ENCODE peak calls at places on chromosomes 6 and 20, in four cellular contexts. One of them, this sample, is unnamed.

GRCh38 chr6:128275030-128275429 is 245.4 kb downstream of the PTPRK start:
- DNase-seq in esophagus squamous epithelium: no peak
- DNase-seq in MCF 10A: peak
- DNase-seq in WTC11: no peak
- DNase-seq in this sample: peak

GRCh38 chr20:17542481-17542880 is 11.3 kb upstream of the BFSP1 start:
- DNase-seq in esophagus squamous epithelium: no peak
- DNase-seq in MCF 10A: no peak
- DNase-seq in WTC11: no peak
- DNase-seq in this sample: no peak

GRCh38 chr20:34390769-34391447 is 27.8 kb downstream of the ITCH start:
- DNase-seq in esophagus squamous epithelium: no peak
- DNase-seq in MCF 10A: peak
- DNase-seq in WTC11: no peak
- DNase-seq in this sample: peak

GRCh38 chr6:83183082-83183828 is 9.8 kb downstream of the PGM3 start:
- DNase-seq in esophagus squamous epithelium: no peak
- DNase-seq in MCF 10A: peak
- DNase-seq in WTC11: no peak
- DNase-seq in this sample: peak

GRCh38 chr6:89368107-89368506 is 15.6 kb upstream of the UBE2J1 start:
- DNase-seq in esophagus squamous epithelium: no peak
- DNase-seq in MCF 10A: peak
- DNase-seq in WTC11: peak
- DNase-seq in this sample: peak

GRCh38 chr20:39066464-39066863 is 104.3 kb downstream of the DHX35 start:
- DNase-seq in esophagus squamous epithelium: no peak
- DNase-seq in MCF 10A: no peak
- DNase-seq in WTC11: peak
- DNase-seq in this sample: no peak

GRCh38 chr6:139713911-139714527 is 339.6 kb upstream of the CITED2 start:
- DNase-seq in esophagus squamous epithelium: no peak
- DNase-seq in MCF 10A: peak
- DNase-seq in WTC11: no peak
- DNase-seq in this sample: no peak

GRCh38 chr6:118080547-118080946 is 173.5 kb downstream of the SLC35F1 start:
- DNase-seq in esophagus squamous epithelium: no peak
- DNase-seq in MCF 10A: peak
- DNase-seq in WTC11: no peak
- DNase-seq in this sample: no peak

GRCh38 chr6:41643899-41644269 is 5.6 kb downstream of the MDFI start:
- DNase-seq in esophagus squamous epithelium: no peak
- DNase-seq in MCF 10A: no peak
- DNase-seq in WTC11: no peak
- DNase-seq in this sample: no peak

GRCh38 chr6:39945626-39946025 is 11.4 kb upstream of the MOCS1 start:
- DNase-seq in esophagus squamous epithelium: no peak
- DNase-seq in MCF 10A: no peak
- DNase-seq in WTC11: no peak
- DNase-seq in this sample: no peak

GRCh38 chr6:106870824-106871300 is 103.7 kb downstream of the CD24 start:
- DNase-seq in esophagus squamous epithelium: no peak
- DNase-seq in MCF 10A: peak
- DNase-seq in WTC11: no peak
- DNase-seq in this sample: no peak

GRCh38 chr20:38355161-38356012 is 9.1 kb downstream of the LBP start:
- DNase-seq in esophagus squamous epithelium: no peak
- DNase-seq in MCF 10A: no peak
- DNase-seq in WTC11: peak
- DNase-seq in this sample: no peak

GRCh38 chr6:34182751-34183531 is 37.1 kb upstream of the GRM4 start:
- DNase-seq in esophagus squamous epithelium: no peak
- DNase-seq in MCF 10A: no peak
- DNase-seq in WTC11: no peak
- DNase-seq in this sample: no peak

GRCh38 chr6:151023346-151023745 is 157.8 kb downstream of the MTHFD1L start:
- DNase-seq in esophagus squamous epithelium: no peak
- DNase-seq in MCF 10A: no peak
- DNase-seq in WTC11: no peak
- DNase-seq in this sample: no peak

GRCh38 chr6:75199856-75200255 is 6.0 kb downstream of the COL12A1 start:
- DNase-seq in esophagus squamous epithelium: no peak
- DNase-seq in MCF 10A: no peak
- DNase-seq in WTC11: no peak
- DNase-seq in this sample: no peak

GRCh38 chr6:36627801-36628246 is 33.7 kb downstream of the SRSF3 start:
- DNase-seq in esophagus squamous epithelium: no peak
- DNase-seq in MCF 10A: peak
- DNase-seq in WTC11: no peak
- DNase-seq in this sample: peak

GRCh38 chr6:53899512-53899911 is 104.7 kb downstream of the LRRC1 start:
- DNase-seq in esophagus squamous epithelium: no peak
- DNase-seq in MCF 10A: no peak
- DNase-seq in WTC11: no peak
- DNase-seq in this sample: no peak

GRCh38 chr6:35167505-35167904 is 26.4 kb upstream of the TCP11 start:
- DNase-seq in esophagus squamous epithelium: no peak
- DNase-seq in MCF 10A: no peak
- DNase-seq in WTC11: no peak
- DNase-seq in this sample: no peak

GRCh38 chr6:46677314-46677654 is 10.4 kb upstream of the TDRD6 start:
- DNase-seq in esophagus squamous epithelium: no peak
- DNase-seq in MCF 10A: peak
- DNase-seq in WTC11: no peak
- DNase-seq in this sample: peak

GRCh38 chr6:167722634-167723309 is 103.9 kb upstream of the AFDN start:
- DNase-seq in esophagus squamous epithelium: no peak
- DNase-seq in MCF 10A: no peak
- DNase-seq in WTC11: no peak
- DNase-seq in this sample: no peak

GRCh38 chr6:92364948-92365386 is 1054.4 kb downstream of the EPHA7 start:
- DNase-seq in esophagus squamous epithelium: no peak
- DNase-seq in MCF 10A: no peak
- DNase-seq in WTC11: no peak
- DNase-seq in this sample: peak

GRCh38 chr6:112469306-112469705 is 122.2 kb downstream of the RFPL4B start:
- DNase-seq in esophagus squamous epithelium: no peak
- DNase-seq in MCF 10A: no peak
- DNase-seq in WTC11: no peak
- DNase-seq in this sample: no peak

GRCh38 chr6:158850807-158851115 is 31.6 kb upstream of the EZR start:
- DNase-seq in esophagus squamous epithelium: no peak
- DNase-seq in MCF 10A: peak
- DNase-seq in WTC11: no peak
- DNase-seq in this sample: peak

GRCh38 chr6:43052842-43053544 is 658 bp downstream of the CUL7 start:
- DNase-seq in esophagus squamous epithelium: no peak
- DNase-seq in MCF 10A: peak
- DNase-seq in WTC11: peak
- DNase-seq in this sample: no peak

GRCh38 chr6:168314948-168315347 is 4.6 kb downstream of the DACT2 start:
- DNase-seq in esophagus squamous epithelium: no peak
- DNase-seq in MCF 10A: peak
- DNase-seq in WTC11: no peak
- DNase-seq in this sample: no peak

GRCh38 chr6:31476515-31477139 is 21.3 kb upstream of the MICB start:
- DNase-seq in esophagus squamous epithelium: no peak
- DNase-seq in MCF 10A: no peak
- DNase-seq in WTC11: no peak
- DNase-seq in this sample: no peak

GRCh38 chr6:11672261-11672660 is 106.3 kb downstream of the ADTRP start:
- DNase-seq in esophagus squamous epithelium: no peak
- DNase-seq in MCF 10A: no peak
- DNase-seq in WTC11: no peak
- DNase-seq in this sample: no peak

GRCh38 chr6:3288711-3289663 is 30.2 kb downstream of the PSMG4 start:
- DNase-seq in esophagus squamous epithelium: no peak
- DNase-seq in MCF 10A: no peak
- DNase-seq in WTC11: peak
- DNase-seq in this sample: no peak

GRCh38 chr6:97626586-97627441 is 343.8 kb upstream of the MMS22L start:
- DNase-seq in esophagus squamous epithelium: no peak
- DNase-seq in MCF 10A: no peak
- DNase-seq in WTC11: no peak
- DNase-seq in this sample: peak

GRCh38 chr6:32196682-32197616 is 4.5 kb upstream of the GPSM3 start:
- DNase-seq in esophagus squamous epithelium: no peak
- DNase-seq in MCF 10A: no peak
- DNase-seq in WTC11: no peak
- DNase-seq in this sample: peak

GRCh38 chr20:41145821-41146620 is 8.7 kb downstream of the PLCG1 start:
- DNase-seq in esophagus squamous epithelium: no peak
- DNase-seq in MCF 10A: no peak
- DNase-seq in WTC11: no peak
- DNase-seq in this sample: no peak

GRCh38 chr6:47521966-47522365 is 44.4 kb downstream of the CD2AP start:
- DNase-seq in esophagus squamous epithelium: no peak
- DNase-seq in MCF 10A: no peak
- DNase-seq in WTC11: no peak
- DNase-seq in this sample: no peak

GRCh38 chr6:124963416-124964083 is 1.3 kb downstream of the RNF217 start:
- DNase-seq in esophagus squamous epithelium: no peak
- DNase-seq in MCF 10A: peak
- DNase-seq in WTC11: no peak
- DNase-seq in this sample: no peak

GRCh38 chr20:57539889-57540288 is 14.9 kb upstream of the CTCFL start:
- DNase-seq in esophagus squamous epithelium: no peak
- DNase-seq in MCF 10A: no peak
- DNase-seq in WTC11: no peak
- DNase-seq in this sample: no peak

GRCh38 chr6:169205176-169206160 is 48.2 kb downstream of the THBS2 start:
- DNase-seq in esophagus squamous epithelium: no peak
- DNase-seq in MCF 10A: no peak
- DNase-seq in WTC11: no peak
- DNase-seq in this sample: peak

GRCh38 chr6:46098678-46099077 is 31.1 kb upstream of the ENPP4 start:
- DNase-seq in esophagus squamous epithelium: no peak
- DNase-seq in MCF 10A: peak
- DNase-seq in WTC11: no peak
- DNase-seq in this sample: no peak

GRCh38 chr6:17987576-17988421 is at the start of gene KIF13A:
- DNase-seq in esophagus squamous epithelium: peak
- DNase-seq in MCF 10A: peak
- DNase-seq in WTC11: peak
- DNase-seq in this sample: peak
- TF ChIP-seq CTCF in esophagus squamous epithelium: no peak
- TF ChIP-seq CTCF in MCF 10A: no peak
- TF ChIP-seq CTCF in WTC11: no peak
- TF ChIP-seq CTCF in this sample: no peak

DNA sequence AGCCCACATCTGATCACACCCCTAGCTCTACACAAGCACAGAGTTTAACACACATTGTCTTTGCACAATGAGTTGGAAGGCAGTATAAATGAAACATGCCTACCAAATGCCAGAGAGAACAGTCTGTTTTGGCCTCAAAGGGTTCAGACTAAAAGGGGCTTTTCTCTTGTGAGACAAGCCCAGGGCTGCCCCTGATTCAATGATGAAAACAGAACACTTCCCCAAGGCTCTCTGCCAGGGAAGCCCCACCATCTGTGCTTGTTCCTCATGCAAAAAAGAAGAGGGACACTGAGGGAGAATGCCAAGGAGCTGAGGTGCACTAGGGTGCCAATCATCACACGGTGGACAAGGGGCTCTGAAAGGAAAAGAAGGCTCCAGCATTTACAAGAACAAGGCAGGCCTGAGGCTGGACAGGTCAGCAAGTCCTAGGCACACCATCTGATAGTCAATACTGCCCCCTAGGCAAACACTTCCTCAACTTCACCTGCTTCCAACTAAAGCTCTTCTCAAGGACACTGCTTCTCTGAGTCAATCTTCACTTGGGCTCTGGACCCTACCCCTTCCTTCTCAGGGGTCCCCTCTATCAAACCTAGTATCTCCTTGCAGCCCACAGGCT is 37.5 kb upstream of the SLC4A11 start:
- DNase-seq in esophagus squamous epithelium: no peak
- DNase-seq in MCF 10A: peak
- DNase-seq in WTC11: peak
- DNase-seq in this sample: peak
- TF ChIP-seq CTCF in esophagus squamous epithelium: peak
- TF ChIP-seq CTCF in MCF 10A: peak
- TF ChIP-seq CTCF in WTC11: no peak
- TF ChIP-seq CTCF in this sample: no peak

GRCh38 chr6:68634503-68635411 is at the start of gene ADGRB3:
- DNase-seq in esophagus squamous epithelium: no peak
- DNase-seq in MCF 10A: no peak
- DNase-seq in WTC11: peak
- DNase-seq in this sample: peak

GRCh38 chr6:68635412-68635705 is 277 bp downstream of the ADGRB3 start:
- DNase-seq in esophagus squamous epithelium: no peak
- DNase-seq in MCF 10A: no peak
- DNase-seq in WTC11: no peak
- DNase-seq in this sample: no peak

GRCh38 chr6:68637782-68638181 is 2.7 kb downstream of the ADGRB3 start:
- DNase-seq in esophagus squamous epithelium: no peak
- DNase-seq in MCF 10A: no peak
- DNase-seq in WTC11: no peak
- DNase-seq in this sample: no peak

GRCh38 chr6:68636710-68637470 is 1.8 kb downstream of the ADGRB3 start:
- DNase-seq in esophagus squamous epithelium: no peak
- DNase-seq in MCF 10A: no peak
- DNase-seq in WTC11: no peak
- DNase-seq in this sample: peak

GRCh38 chr6:68635706-68636513 is 828 bp downstream of the ADGRB3 start:
- DNase-seq in esophagus squamous epithelium: no peak
- DNase-seq in MCF 10A: no peak
- DNase-seq in WTC11: peak
- DNase-seq in this sample: peak
- TF ChIP-seq CTCF in esophagus squamous epithelium: no peak
- TF ChIP-seq CTCF in MCF 10A: no peak
- TF ChIP-seq CTCF in WTC11: no peak
- TF ChIP-seq CTCF in this sample: no peak

DNA sequence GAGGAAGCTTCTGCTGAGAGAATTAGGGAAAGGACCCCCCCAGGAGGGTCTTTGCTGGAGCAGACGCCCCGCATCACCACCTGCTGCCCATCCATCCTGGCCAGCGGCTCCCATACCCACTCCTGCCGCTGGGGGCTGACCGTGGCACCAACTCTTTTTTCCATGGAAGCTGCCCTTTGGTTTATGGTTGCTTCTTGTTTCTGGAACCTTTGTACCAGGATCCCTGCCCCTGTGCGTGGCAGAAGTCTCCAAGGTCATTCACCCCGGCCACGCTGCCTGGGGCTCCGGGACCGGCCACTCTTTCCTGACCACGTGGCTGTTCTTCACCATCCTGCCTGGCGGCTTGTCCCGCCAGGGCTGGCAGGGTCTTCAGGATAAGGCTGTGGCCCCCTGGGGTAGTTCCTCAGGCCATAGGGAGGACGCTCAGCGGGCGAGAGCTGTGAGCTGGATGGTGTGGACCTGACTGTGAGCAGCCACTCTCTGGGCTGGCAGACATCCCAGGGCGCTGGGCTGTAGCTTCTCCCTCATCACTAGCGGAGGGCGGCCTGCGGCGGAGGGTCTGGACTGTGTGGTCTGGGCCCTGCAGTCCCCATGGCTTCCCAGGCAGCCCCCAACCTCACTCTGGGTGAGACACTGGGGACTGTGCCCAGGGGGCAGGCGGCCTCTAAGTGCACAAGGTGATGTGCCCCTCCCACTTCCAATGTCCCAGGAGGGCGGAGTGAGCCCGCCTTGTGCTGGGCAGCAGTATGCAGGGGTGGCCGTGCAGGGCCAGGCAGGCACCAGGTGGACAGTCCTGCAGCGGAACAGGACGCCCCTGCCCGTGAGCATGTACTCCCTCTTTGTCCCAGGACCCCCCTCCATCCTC is 22.8 kb upstream of the RBBP8NL start:
- DNase-seq in esophagus squamous epithelium: no peak
- DNase-seq in MCF 10A: no peak
- DNase-seq in WTC11: no peak
- DNase-seq in this sample: no peak
- TF ChIP-seq CTCF in esophagus squamous epithelium: no peak
- TF ChIP-seq CTCF in MCF 10A: no peak
- TF ChIP-seq CTCF in WTC11: no peak
- TF ChIP-seq CTCF in this sample: no peak

This sample was measured in foreskin fibroblast.